ENCODE peak calls at places on chromosome 22, in six cellular contexts. One of them, this sample, is unnamed.
A peak's percentile ranks its signal among the peaks of the same experiment; 100 is the strongest.

GRCh38 chr22:30048711-30049110 is 31.6 kb upstream of the HORMAD2 start:
- DNase-seq in AG04450: no peak
- DNase-seq in heart right ventricle: no peak
- DNase-seq in lower leg skin: no peak
- DNase-seq in AG10803: no peak
- DNase-seq in GM23338: no peak
- DNase-seq in this sample: no peak

GRCh38 chr22:40509401-40510134 is 127.0 kb downstream of the MRTFA start:
- DNase-seq in AG04450: peak; percentile 79
- DNase-seq in GM23338: no peak
- DNase-seq in AG10803: peak; percentile 96
- DNase-seq in lower leg skin: peak; percentile 60
- DNase-seq in heart right ventricle: peak; percentile 78
- DNase-seq in this sample: peak; percentile 92

GRCh38 chr22:23285236-23285635 is 104.9 kb downstream of the BCR start:
- DNase-seq in AG04450: no peak
- DNase-seq in lower leg skin: no peak
- DNase-seq in heart right ventricle: no peak
- DNase-seq in AG10803: no peak
- DNase-seq in GM23338: no peak
- DNase-seq in this sample: no peak

GRCh38 chr22:30328466-30329049 is 1.8 kb upstream of the TBC1D10A start:
- DNase-seq in GM23338: peak; percentile 39
- DNase-seq in lower leg skin: no peak
- DNase-seq in heart right ventricle: no peak
- DNase-seq in AG10803: peak; percentile 52
- DNase-seq in AG04450: no peak
- DNase-seq in this sample: no peak

GRCh38 chr22:32361257-32361656 is 3.6 kb downstream of the RFPL3 start:
- DNase-seq in AG10803: no peak
- DNase-seq in GM23338: no peak
- DNase-seq in lower leg skin: no peak
- DNase-seq in AG04450: no peak
- DNase-seq in heart right ventricle: no peak
- DNase-seq in this sample: no peak

GRCh38 chr22:29225422-29226090 is 19.9 kb downstream of the EMID1 start:
- DNase-seq in GM23338: no peak
- DNase-seq in heart right ventricle: peak; percentile 50
- DNase-seq in lower leg skin: peak; percentile 91
- DNase-seq in AG04450: no peak
- DNase-seq in AG10803: peak; percentile 21
- DNase-seq in this sample: no peak

GRCh38 chr22:19641254-19641982 is 72.9 kb upstream of the SEPTIN5 start:
- DNase-seq in AG04450: no peak
- DNase-seq in AG10803: no peak
- DNase-seq in heart right ventricle: no peak
- DNase-seq in GM23338: peak; percentile 91
- DNase-seq in lower leg skin: peak; percentile 72
- DNase-seq in this sample: no peak

GRCh38 chr22:28783786-28784671 is 11.5 kb downstream of the CCDC117 start:
- DNase-seq in GM23338: no peak
- DNase-seq in AG04450: peak; percentile 15
- DNase-seq in heart right ventricle: no peak
- DNase-seq in lower leg skin: no peak
- DNase-seq in AG10803: no peak
- DNase-seq in this sample: no peak

GRCh38 chr22:23071163-23072034 is 1.1 kb downstream of the GNAZ start:
- DNase-seq in lower leg skin: peak; percentile 87
- DNase-seq in AG10803: no peak
- DNase-seq in GM23338: no peak
- DNase-seq in heart right ventricle: no peak
- DNase-seq in AG04450: no peak
- DNase-seq in this sample: no peak

GRCh38 chr22:42114721-42115120 is 15.9 kb downstream of the CYP2D6 start:
- DNase-seq in GM23338: peak; percentile 86
- DNase-seq in heart right ventricle: no peak
- DNase-seq in AG10803: peak; percentile 10
- DNase-seq in AG04450: no peak
- DNase-seq in lower leg skin: peak; percentile 64
- DNase-seq in this sample: no peak

GRCh38 chr22:41596776-41597634 is 7.4 kb upstream of the PMM1 start:
- DNase-seq in AG10803: peak; percentile 47
- DNase-seq in heart right ventricle: peak; percentile 34
- DNase-seq in GM23338: peak; percentile 87
- DNase-seq in AG04450: no peak
- DNase-seq in lower leg skin: no peak
- DNase-seq in this sample: peak; percentile 41

GRCh38 chr22:29030016-29030617 is 31.5 kb downstream of the C22orf31 start:
- DNase-seq in heart right ventricle: no peak
- DNase-seq in AG10803: peak; percentile 41
- DNase-seq in AG04450: no peak
- DNase-seq in GM23338: peak; percentile 29
- DNase-seq in lower leg skin: no peak
- DNase-seq in this sample: peak; percentile 76

GRCh38 chr22:29739346-29739875 is 19.6 kb downstream of the CABP7 start:
- DNase-seq in AG10803: no peak
- DNase-seq in heart right ventricle: no peak
- DNase-seq in lower leg skin: no peak
- DNase-seq in GM23338: no peak
- DNase-seq in AG04450: no peak
- DNase-seq in this sample: no peak

GRCh38 chr22:37100589-37101127 is 8.9 kb downstream of the TMPRSS6 start:
- DNase-seq in heart right ventricle: no peak
- DNase-seq in AG04450: no peak
- DNase-seq in GM23338: no peak
- DNase-seq in lower leg skin: no peak
- DNase-seq in AG10803: no peak
- DNase-seq in this sample: no peak

GRCh38 chr22:19680911-19681862 is 33.1 kb upstream of the SEPTIN5 start:
- DNase-seq in heart right ventricle: no peak
- DNase-seq in GM23338: no peak
- DNase-seq in lower leg skin: no peak
- DNase-seq in AG04450: no peak
- DNase-seq in AG10803: peak; percentile 15
- DNase-seq in this sample: no peak

GRCh38 chr22:42891008-42891407 is 33.9 kb upstream of the ARFGAP3 start:
- DNase-seq in AG10803: no peak
- DNase-seq in lower leg skin: no peak
- DNase-seq in AG04450: no peak
- DNase-seq in heart right ventricle: no peak
- DNase-seq in GM23338: no peak
- DNase-seq in this sample: no peak

GRCh38 chr22:23565942-23566715 is 14.0 kb downstream of the IGLL1 start:
- DNase-seq in AG10803: no peak
- DNase-seq in AG04450: no peak
- DNase-seq in heart right ventricle: no peak
- DNase-seq in GM23338: peak; percentile 35
- DNase-seq in lower leg skin: no peak
- DNase-seq in this sample: no peak

GRCh38 chr22:21876486-21877176 is 9.2 kb upstream of the MAPK1 start:
- DNase-seq in GM23338: no peak
- DNase-seq in AG04450: no peak
- DNase-seq in AG10803: peak; percentile 57
- DNase-seq in heart right ventricle: no peak
- DNase-seq in lower leg skin: no peak
- DNase-seq in this sample: no peak

GRCh38 chr22:17842386-17842785 is 68.1 kb upstream of the BID start:
- DNase-seq in heart right ventricle: peak; percentile 39
- DNase-seq in AG04450: no peak
- DNase-seq in GM23338: no peak
- DNase-seq in lower leg skin: no peak
- DNase-seq in AG10803: no peak
- DNase-seq in this sample: no peak

GRCh38 chr22:20859615-20860014 is 808 bp downstream of the SNAP29 start:
- DNase-seq in lower leg skin: no peak
- DNase-seq in AG04450: no peak
- DNase-seq in heart right ventricle: no peak
- DNase-seq in GM23338: no peak
- DNase-seq in AG10803: no peak
- DNase-seq in this sample: no peak
- H3K4me3 ChIP-seq in lower leg skin: peak overlapping the region; percentile 92
- H3K4me3 ChIP-seq in AG04450: peak overlapping the region; percentile 92
- H3K4me3 ChIP-seq in heart right ventricle: peak overlapping the region; percentile 69
- H3K4me3 ChIP-seq in GM23338: peak overlapping the region; percentile 98
- H3K4me3 ChIP-seq in AG10803: peak overlapping the region; percentile 85
- H3K4me3 ChIP-seq in this sample: peak overlapping the region; percentile 88

GRCh38 chr22:45911601-45912271 is 65.2 kb downstream of the WNT7B start:
- DNase-seq in AG10803: peak; percentile 61
- DNase-seq in AG04450: no peak
- DNase-seq in GM23338: no peak
- DNase-seq in heart right ventricle: peak; percentile 54
- DNase-seq in lower leg skin: peak; percentile 94
- DNase-seq in this sample: no peak
- TF ChIP-seq CTCF in AG10803: no peak
- TF ChIP-seq CTCF in AG04450: no peak
- TF ChIP-seq CTCF in GM23338: no peak
- TF ChIP-seq CTCF in heart right ventricle: no peak
- TF ChIP-seq CTCF in lower leg skin: no peak
- TF ChIP-seq CTCF in this sample: no peak

DNA sequence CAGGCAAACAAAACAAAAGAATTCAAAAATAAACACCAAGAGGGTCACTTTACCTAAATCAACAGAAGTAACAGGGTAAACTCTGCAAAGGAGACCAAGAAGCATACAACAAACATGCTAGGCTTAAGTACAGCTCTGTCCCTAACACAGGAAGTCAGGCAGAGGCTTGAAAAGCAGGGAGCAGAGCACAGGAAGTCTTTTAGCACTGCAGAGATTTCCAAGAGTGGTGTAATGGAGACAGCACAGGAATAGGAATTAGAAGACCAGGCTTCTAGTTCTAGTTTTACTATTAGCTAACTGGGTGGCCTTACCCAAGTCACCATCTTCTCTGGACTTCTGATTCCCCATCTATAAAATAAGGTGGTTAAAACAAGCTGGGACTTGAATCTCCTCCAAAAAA is 1.9 kb downstream of the RBFOX2 start:
- DNase-seq in AG10803: peak; percentile 58
- DNase-seq in AG04450: no peak
- DNase-seq in GM23338: peak; percentile 61
- DNase-seq in heart right ventricle: no peak
- DNase-seq in lower leg skin: no peak
- DNase-seq in this sample: peak; percentile 46
- H3K4me3 ChIP-seq in AG10803: peak overlapping the region; percentile 75
- H3K4me3 ChIP-seq in AG04450: peak overlapping the region; percentile 91
- H3K4me3 ChIP-seq in GM23338: peak overlapping the region; percentile 94
- H3K4me3 ChIP-seq in heart right ventricle: no peak overlapping the region
- H3K4me3 ChIP-seq in lower leg skin: no peak overlapping the region
- H3K4me3 ChIP-seq in this sample: peak overlapping the region; percentile 70

DNA sequence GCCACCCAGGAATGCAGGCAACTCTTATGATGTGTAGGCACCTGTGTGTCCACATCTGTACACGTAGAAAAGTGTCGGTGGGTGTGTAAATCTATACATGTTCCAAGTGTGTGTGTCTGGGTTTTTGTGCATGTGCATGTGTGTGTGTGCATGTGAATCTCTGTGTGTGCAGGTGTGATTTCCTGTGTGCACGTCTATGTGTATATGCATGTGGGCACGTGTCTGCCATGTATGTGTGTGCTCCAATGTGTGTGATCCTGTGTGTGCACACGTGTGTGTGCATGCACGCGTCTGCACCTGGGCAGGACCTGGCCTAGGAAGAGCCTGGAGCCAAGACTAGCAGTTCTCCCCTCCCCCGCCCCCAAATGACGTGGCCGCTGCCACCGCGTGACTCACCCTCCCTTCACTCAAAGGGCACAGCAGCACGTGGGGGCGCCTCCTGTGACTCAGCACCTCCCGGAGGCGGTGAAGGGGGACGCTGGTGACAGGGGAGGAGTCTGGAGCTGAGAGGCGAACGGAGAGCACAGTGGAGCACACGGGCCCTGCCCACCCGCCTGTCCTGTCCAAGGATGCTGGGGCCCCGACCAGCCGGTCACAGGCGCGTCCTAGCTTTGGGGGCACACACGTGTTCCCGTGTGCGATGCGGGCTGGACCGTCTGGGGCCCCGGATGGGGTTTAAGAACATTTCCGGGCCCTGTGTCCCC is 10.1 kb downstream of the PIM3 start:
- DNase-seq in AG04450: peak; percentile 80
- DNase-seq in lower leg skin: peak; percentile 99
- DNase-seq in GM23338: peak; percentile 87
- DNase-seq in heart right ventricle: peak; percentile 94
- DNase-seq in AG10803: peak; percentile 92
- DNase-seq in this sample: peak; percentile 94
- TF ChIP-seq CTCF in AG04450: no peak
- TF ChIP-seq CTCF in lower leg skin: no peak
- TF ChIP-seq CTCF in GM23338: no peak
- TF ChIP-seq CTCF in heart right ventricle: no peak
- TF ChIP-seq CTCF in AG10803: no peak
- TF ChIP-seq CTCF in this sample: no peak

DNA sequence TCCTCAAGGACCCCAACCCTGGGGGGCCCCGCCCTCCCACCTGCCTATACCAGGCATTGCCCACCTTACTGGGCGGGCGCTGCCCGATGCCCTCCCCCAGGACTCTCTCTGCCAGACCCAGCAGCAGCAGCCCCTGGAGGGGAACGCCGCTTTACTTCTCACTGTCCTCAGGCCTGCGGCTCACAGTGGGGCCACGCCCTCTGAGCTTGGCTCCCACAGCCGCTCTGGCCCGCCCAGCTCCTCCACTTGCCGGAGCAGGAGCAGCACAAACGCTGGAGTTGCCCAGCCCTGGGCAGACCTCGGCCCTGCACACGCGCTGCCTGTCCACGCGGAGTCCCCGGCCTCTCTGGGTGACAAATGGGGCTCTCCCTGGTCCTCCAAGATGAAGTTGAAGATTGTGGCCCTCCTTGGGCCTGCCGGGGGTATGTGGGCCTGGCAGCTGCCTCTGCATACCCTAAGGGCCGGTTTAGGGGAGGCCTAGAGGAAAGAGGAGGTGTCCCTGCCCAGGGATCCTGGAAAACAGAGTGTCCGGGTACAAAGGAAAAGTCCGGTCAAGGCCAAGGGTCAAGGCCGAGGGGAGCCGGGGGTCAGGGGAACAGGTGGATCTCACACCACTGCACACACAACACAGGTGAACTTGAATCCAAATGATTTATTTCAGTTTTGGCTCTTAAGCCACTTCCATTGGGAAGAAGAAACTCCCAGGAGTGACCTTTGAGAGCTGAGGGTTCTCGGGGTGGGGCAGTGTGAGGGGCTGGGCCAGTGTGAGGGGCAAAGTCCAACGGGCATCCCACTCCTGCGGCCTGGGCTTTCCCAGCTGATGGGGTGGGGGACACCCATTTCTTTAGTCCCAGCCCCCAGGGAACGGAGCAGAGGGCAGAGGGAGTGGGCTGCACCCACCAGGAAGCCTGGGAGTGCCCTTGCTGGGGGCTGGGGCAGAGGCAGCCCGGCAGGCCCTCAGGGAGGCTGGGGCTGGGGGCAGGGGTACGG is 674 bp upstream of the BAIAP2L2 start:
- DNase-seq in lower leg skin: no peak
- DNase-seq in GM23338: peak; percentile 72
- DNase-seq in AG04450: no peak
- DNase-seq in AG10803: peak; percentile 32
- DNase-seq in heart right ventricle: no peak
- DNase-seq in this sample: no peak
- H3K4me3 ChIP-seq in lower leg skin: no peak overlapping the region
- H3K4me3 ChIP-seq in GM23338: no peak overlapping the region
- H3K4me3 ChIP-seq in AG04450: no peak overlapping the region
- H3K4me3 ChIP-seq in AG10803: no peak overlapping the region
- H3K4me3 ChIP-seq in heart right ventricle: no peak overlapping the region
- H3K4me3 ChIP-seq in this sample: no peak overlapping the region

GRCh38 chr22:27378343-27378800 is 423.2 kb downstream of the MN1 start:
- DNase-seq in AG04450: no peak
- DNase-seq in AG10803: peak; percentile 8
- DNase-seq in heart right ventricle: no peak
- DNase-seq in lower leg skin: no peak
- DNase-seq in GM23338: no peak
- DNase-seq in this sample: peak; percentile 81
- TF ChIP-seq CTCF in AG04450: no peak
- TF ChIP-seq CTCF in AG10803: no peak
- TF ChIP-seq CTCF in heart right ventricle: no peak
- TF ChIP-seq CTCF in lower leg skin: no peak
- TF ChIP-seq CTCF in GM23338: no peak
- TF ChIP-seq CTCF in this sample: peak; percentile 1